ENCODE peak calls at places on chromosomes 7 and 10, in five cellular contexts. W is RWPE2, K is brain microvascular endothelial cell, Q is cardiac muscle cell, M is GM23248. X is an unnamed sample.
A peak's percentile ranks its signal among the peaks of the same experiment; 100 is the strongest.

GRCh38 chr7:70704921-70705346 is 427.0 kb upstream of the GALNT17 start:
- DNase-seq in Q (peak; percentile 49), M (no peak), W (no peak), K (no peak), X (peak; percentile 76)

GRCh38 chr10:98586096-98586495 is 139.4 kb upstream of the HPS1 start:
- DNase-seq in K (no peak), Q (no peak), W (no peak), M (no peak), X (no peak)

GRCh38 chr10:1465421-1465902 is 271.9 kb downstream of the ADARB2 start:
- DNase-seq in K (no peak), W (no peak), Q (no peak), M (no peak), X (no peak)

GRCh38 chr10:27297848-27298524 is 57.4 kb upstream of the ACBD5 start:
- DNase-seq in K (no peak), W (no peak), M (peak; percentile 31), Q (no peak), X (no peak)

GRCh38 chr10:48216744-48217143 is 57.8 kb downstream of the FRMPD2 start:
- DNase-seq in Q (no peak), M (no peak), K (no peak), W (no peak), X (no peak)

GRCh38 chr7:149825567-149826343 is 12.4 kb upstream of the ZNF862 start:
- DNase-seq in W (peak; percentile 53), Q (no peak), K (no peak), M (no peak), X (no peak)

GRCh38 chr10:70302292-70302691 is 18.5 kb upstream of the NPFFR1 start:
- DNase-seq in M (peak; percentile 70), K (peak; percentile 7), W (no peak), Q (peak; percentile 94), X (peak; percentile 25)

GRCh38 chr10:35394411-35394851 is 58.1 kb downstream of the CCNY start:
- DNase-seq in W (no peak), M (no peak), Q (no peak), K (no peak), X (no peak)

GRCh38 chr10:818010-818409 is 113.5 kb downstream of the LARP4B start:
- DNase-seq in M (peak; percentile 39), K (peak; percentile 15), Q (no peak), W (no peak), X (no peak)

GRCh38 chr7:10308276-10308675 is 665.4 kb upstream of the PHF14 start:
- DNase-seq in K (no peak), Q (no peak), M (no peak), W (no peak), X (no peak)

GRCh38 chr7:112192236-112193154 is 13.7 kb downstream of the DOCK4 start:
- DNase-seq in W (no peak), Q (peak; percentile 33), M (peak; percentile 86), K (peak; percentile 72), X (peak; percentile 64)

GRCh38 chr10:116708386-116708785 is 34.0 kb downstream of the HSPA12A start:
- DNase-seq in W (no peak), M (peak; percentile 89), Q (peak; percentile 74), K (peak; percentile 53), X (peak; percentile 94)

GRCh38 chr7:141663081-141663510 is 38.9 kb downstream of the DENND11 start:
- DNase-seq in K (no peak), Q (peak; percentile 20), W (no peak), M (no peak), X (no peak)

GRCh38 chr7:2148814-2149213 is 83.9 kb downstream of the MAD1L1 start:
- DNase-seq in K (no peak), Q (no peak), W (no peak), M (no peak), X (no peak)

GRCh38 chr7:51878869-51879268 is 562.3 kb upstream of the COBL start:
- DNase-seq in K (no peak), Q (no peak), W (no peak), M (no peak), X (no peak)

GRCh38 chr7:105776986-105777910 is 99.2 kb downstream of the ATXN7L1 start:
- DNase-seq in W (no peak), M (peak; percentile 76), K (no peak), Q (no peak), X (peak; percentile 73)

GRCh38 chr10:132953428-132953827 is 11.1 kb upstream of the CFAP46 start:
- DNase-seq in W (no peak), K (no peak), M (no peak), Q (no peak), X (no peak)

GRCh38 chr7:151351967-151352366 is 10.4 kb downstream of the NUB1 start:
- DNase-seq in M (no peak), W (no peak), K (no peak), Q (no peak), X (no peak)

GRCh38 chr7:76086070-76086469 is 38.2 kb downstream of the MDH2 start:
- DNase-seq in M (peak; percentile 71), Q (no peak), K (peak; percentile 14), W (no peak), X (peak; percentile 44)

GRCh38 chr10:26879744-26880143 is 19.0 kb upstream of the ABI1 start:
- DNase-seq in Q (no peak), W (no peak), M (no peak), K (no peak), X (no peak)

GRCh38 chr7:41188163-41189130 is 514.4 kb downstream of the INHBA start:
- DNase-seq in W (no peak), Q (peak; percentile 27), M (peak; percentile 81), K (peak; percentile 49), X (peak; percentile 91)

GRCh38 chr7:81515009-81515408 is 254.8 kb downstream of the HGF start:
- DNase-seq in Q (no peak), W (no peak), K (no peak), M (peak; percentile 33), X (peak; percentile 42)

GRCh38 chr7:33339074-33339805 is 209.9 kb downstream of the BBS9 start:
- DNase-seq in M (peak; percentile 63), W (no peak), Q (no peak), K (no peak), X (no peak)

GRCh38 chr7:36784991-36785940 is 61.0 kb upstream of the AOAH start:
- DNase-seq in K (no peak), W (no peak), M (no peak), Q (peak; percentile 57), X (no peak)

GRCh38 chr7:111059826-111060225 is 31.1 kb upstream of the LRRN3 start:
- DNase-seq in K (no peak), M (peak; percentile 55), W (no peak), Q (no peak), X (no peak)

GRCh38 chr7:22445140-22445722 is 54.8 kb downstream of the STEAP1B start:
- DNase-seq in K (no peak), W (no peak), Q (peak; percentile 50), M (no peak), X (no peak)

GRCh38 chr10:71266918-71267442 is 52.1 kb upstream of the SLC29A3 start:
- DNase-seq in M (peak; percentile 43), K (no peak), W (no peak), Q (no peak), X (peak; percentile 34)

GRCh38 chr10:91090761-91091529 is 129.5 kb upstream of the PCGF5 start:
- DNase-seq in Q (peak; percentile 16), W (no peak), M (peak; percentile 26), K (peak; percentile 11), X (peak; percentile 32)

GRCh38 chr7:27110163-27110976 is 7.9 kb upstream of the HOXA2 start:
- DNase-seq in K (no peak), M (no peak), W (no peak), Q (no peak), X (peak; percentile 95)
- H3K27me3 ChIP-seq in K (peaks cover 91% of the 10 kb centered on the region), M (no peaks in the 10 kb centered on the region), W (no peaks in the 10 kb centered on the region), Q (peaks cover 100% of the 10 kb centered on the region), X (no peaks in the 10 kb centered on the region)

DNA sequence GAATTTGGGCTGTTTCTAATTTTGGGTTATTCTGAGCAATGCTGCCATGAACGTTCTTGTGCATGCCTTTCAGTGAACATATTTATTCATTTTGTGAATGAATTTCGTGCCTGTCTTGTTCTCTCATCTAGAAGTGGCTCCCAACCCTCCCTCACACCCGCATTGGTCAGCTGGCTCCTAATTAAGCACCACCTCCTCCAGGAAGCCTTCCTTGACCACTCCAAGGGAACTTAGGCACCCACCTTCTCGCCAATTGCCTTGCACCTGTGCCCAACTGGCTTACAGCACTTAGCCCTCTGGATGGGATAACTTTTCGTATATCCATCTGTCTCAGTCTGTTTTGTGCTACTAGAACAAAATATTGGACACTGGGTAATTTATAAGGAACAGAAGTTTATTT is 107.1 kb downstream of the MYL10 start:
- DNase-seq in M (no peak), K (no peak), Q (no peak), W (no peak), X (no peak)
- H3K27ac ChIP-seq in M (no peak overlapping the region), K (no peak overlapping the region), Q (no peak overlapping the region), W (no peak overlapping the region), X (no peak overlapping the region)

GRCh38 chr7:158072889-158073730 is 514.5 kb downstream of the PTPRN2 start:
- DNase-seq in M (no peak), K (no peak), Q (no peak), W (peak; percentile 25), X (no peak)
- H3K27me3 ChIP-seq in M (no peaks in the 10 kb centered on the region), K (no peaks in the 10 kb centered on the region), Q (no peaks in the 10 kb centered on the region), W (no peaks in the 10 kb centered on the region), X (no peaks in the 10 kb centered on the region)

DNA sequence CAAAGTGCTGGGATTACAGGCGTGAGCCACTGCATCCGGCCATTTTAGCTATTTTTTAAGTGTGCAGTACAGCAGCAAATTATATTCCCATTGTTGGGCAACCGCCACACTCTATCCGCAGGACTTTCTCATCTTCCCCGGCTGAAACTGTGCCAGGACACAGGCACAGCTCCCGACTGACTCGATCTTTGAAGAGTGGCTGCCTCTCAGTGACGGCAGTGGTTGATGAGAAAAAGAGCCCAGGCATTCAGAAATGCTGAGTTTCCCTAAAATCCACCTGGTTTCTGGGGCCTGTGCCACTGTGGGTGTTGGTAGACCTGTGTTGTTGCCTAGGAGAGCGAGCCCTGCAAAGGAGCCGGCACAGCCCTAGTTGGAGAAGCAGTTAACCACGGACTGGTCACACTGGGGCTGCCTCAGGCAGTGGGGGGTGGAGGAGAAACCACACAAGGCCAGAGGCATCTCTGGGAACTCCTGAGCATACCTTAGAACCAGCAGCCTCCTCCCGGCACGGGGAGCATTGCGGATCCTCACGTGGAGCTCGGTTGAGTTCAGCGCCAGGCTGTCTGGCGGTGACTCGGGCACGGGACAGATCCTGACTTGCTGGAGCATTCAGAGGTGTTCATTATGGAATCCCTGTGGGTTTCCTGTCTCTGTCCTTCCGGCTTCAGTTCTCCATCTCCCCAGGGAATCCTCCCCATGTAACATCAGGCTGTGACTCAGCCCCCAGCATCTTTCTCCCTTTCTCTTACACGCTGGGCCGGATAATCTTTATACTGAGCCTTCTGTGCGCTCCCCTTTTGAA is 16.2 kb downstream of the PFKFB3 start:
- DNase-seq in M (peak; percentile 92), K (peak; percentile 88), Q (peak; percentile 76), W (peak; percentile 93), X (no peak)
- H3K27ac ChIP-seq in M (peak overlapping the region; percentile 65), K (peak overlapping the region; percentile 31), Q (peak overlapping the region; percentile 45), W (peak overlapping the region; percentile 89), X (no peak overlapping the region)

GRCh38 chr7:134676743-134677142 is 30.1 kb downstream of the BPGM start:
- DNase-seq in K (no peak), Q (no peak), M (no peak), W (no peak), X (no peak)
- H3K27me3 ChIP-seq in K (no peaks in the 10 kb centered on the region), Q (no peaks in the 10 kb centered on the region), M (no peaks in the 10 kb centered on the region), W (no peaks in the 10 kb centered on the region), X (no peaks in the 10 kb centered on the region)